ENCODE peak calls at places on chromosome 19, in ten cellular contexts. One of them, this sample, is unnamed.

GRCh38 chr19:2494447-2495129 is 18.7 kb downstream of the GADD45B start:
- DNase-seq in dorsolateral prefrontal cortex: peak
- DNase-seq in neural crest cell: no peak
- DNase-seq in fibroblast of the aortic adventitia: peak
- DNase-seq in brain microvascular endothelial cell: peak
- DNase-seq in H9: no peak
- DNase-seq in esophagus squamous epithelium: no peak
- DNase-seq in A549: no peak
- DNase-seq in stimulated activated CD8-positive, alpha-beta memory T cell treated with anti-CD3 and anti-CD28 coated beads, Interleukin-7, amount 100 ng/mL, for 1 hour: peak
- DNase-seq in left colon: peak
- DNase-seq in this sample: peak

GRCh38 chr19:12840091-12841079 is 2.1 kb downstream of the MAST1 start:
- DNase-seq in esophagus squamous epithelium: no peak
- DNase-seq in stimulated activated CD8-positive, alpha-beta memory T cell treated with anti-CD3 and anti-CD28 coated beads, Interleukin-7, amount 100 ng/mL, for 1 hour: no peak
- DNase-seq in neural crest cell: peak
- DNase-seq in A549: no peak
- DNase-seq in brain microvascular endothelial cell: peak
- DNase-seq in dorsolateral prefrontal cortex: peak
- DNase-seq in left colon: peak
- DNase-seq in H9: peak
- DNase-seq in fibroblast of the aortic adventitia: peak
- DNase-seq in this sample: peak

GRCh38 chr19:10543420-10544241 is at the start of gene ATG4D:
- DNase-seq in fibroblast of the aortic adventitia: peak
- DNase-seq in H9: peak
- DNase-seq in esophagus squamous epithelium: no peak
- DNase-seq in stimulated activated CD8-positive, alpha-beta memory T cell treated with anti-CD3 and anti-CD28 coated beads, Interleukin-7, amount 100 ng/mL, for 1 hour: peak
- DNase-seq in A549: peak
- DNase-seq in brain microvascular endothelial cell: peak
- DNase-seq in left colon: peak
- DNase-seq in dorsolateral prefrontal cortex: peak
- DNase-seq in neural crest cell: peak
- DNase-seq in this sample: peak

GRCh38 chr19:51366999-51367564 is 894 bp upstream of the ETFB start:
- DNase-seq in stimulated activated CD8-positive, alpha-beta memory T cell treated with anti-CD3 and anti-CD28 coated beads, Interleukin-7, amount 100 ng/mL, for 1 hour: no peak
- DNase-seq in brain microvascular endothelial cell: no peak
- DNase-seq in left colon: peak
- DNase-seq in neural crest cell: no peak
- DNase-seq in A549: no peak
- DNase-seq in esophagus squamous epithelium: no peak
- DNase-seq in fibroblast of the aortic adventitia: no peak
- DNase-seq in dorsolateral prefrontal cortex: peak
- DNase-seq in H9: no peak
- DNase-seq in this sample: peak

GRCh38 chr19:43470288-43470687 is 4.9 kb upstream of the LYPD3 start:
- DNase-seq in stimulated activated CD8-positive, alpha-beta memory T cell treated with anti-CD3 and anti-CD28 coated beads, Interleukin-7, amount 100 ng/mL, for 1 hour: no peak
- DNase-seq in left colon: no peak
- DNase-seq in brain microvascular endothelial cell: peak
- DNase-seq in H9: no peak
- DNase-seq in fibroblast of the aortic adventitia: peak
- DNase-seq in esophagus squamous epithelium: no peak
- DNase-seq in A549: no peak
- DNase-seq in dorsolateral prefrontal cortex: no peak
- DNase-seq in neural crest cell: no peak
- DNase-seq in this sample: no peak

GRCh38 chr19:38264486-38265212 is at the start of gene SPINT2:
- DNase-seq in dorsolateral prefrontal cortex: no peak
- DNase-seq in H9: peak
- DNase-seq in fibroblast of the aortic adventitia: no peak
- DNase-seq in stimulated activated CD8-positive, alpha-beta memory T cell treated with anti-CD3 and anti-CD28 coated beads, Interleukin-7, amount 100 ng/mL, for 1 hour: no peak
- DNase-seq in left colon: no peak
- DNase-seq in brain microvascular endothelial cell: no peak
- DNase-seq in A549: peak
- DNase-seq in esophagus squamous epithelium: no peak
- DNase-seq in neural crest cell: peak
- DNase-seq in this sample: no peak

GRCh38 chr19:40519352-40520322 is 52.8 kb downstream of the SPTBN4 start:
- DNase-seq in fibroblast of the aortic adventitia: no peak
- DNase-seq in A549: peak
- DNase-seq in dorsolateral prefrontal cortex: peak
- DNase-seq in esophagus squamous epithelium: no peak
- DNase-seq in left colon: no peak
- DNase-seq in neural crest cell: no peak
- DNase-seq in H9: peak
- DNase-seq in stimulated activated CD8-positive, alpha-beta memory T cell treated with anti-CD3 and anti-CD28 coated beads, Interleukin-7, amount 100 ng/mL, for 1 hour: no peak
- DNase-seq in brain microvascular endothelial cell: peak
- DNase-seq in this sample: peak

GRCh38 chr19:40005670-40006272 is 8.9 kb downstream of the ZNF546 start:
- DNase-seq in dorsolateral prefrontal cortex: no peak
- DNase-seq in fibroblast of the aortic adventitia: no peak
- DNase-seq in neural crest cell: no peak
- DNase-seq in H9: no peak
- DNase-seq in stimulated activated CD8-positive, alpha-beta memory T cell treated with anti-CD3 and anti-CD28 coated beads, Interleukin-7, amount 100 ng/mL, for 1 hour: no peak
- DNase-seq in left colon: no peak
- DNase-seq in brain microvascular endothelial cell: no peak
- DNase-seq in esophagus squamous epithelium: no peak
- DNase-seq in A549: no peak
- DNase-seq in this sample: no peak